ENCODE peak calls at places on chromosomes 3 and 15, in seven cellular contexts. One of them, this sample, is unnamed.

GRCh38 chr3:31185004-31185357 is 290.5 kb upstream of the GADL1 start:
- DNase-seq in stimulated activated CD4-positive, alpha-beta T cell treated with anti-CD3 and anti-CD28 coated beads, Interleukin-15, amount 100 ng/mL, for 1 hour: no peak
- DNase-seq in Ammon's horn: no peak
- DNase-seq in globus pallidus: no peak
- DNase-seq in HS-27A: no peak
- DNase-seq in pons: no peak
- DNase-seq in OCI-LY7: no peak
- DNase-seq in this sample: peak

GRCh38 chr3:115325539-115325938 is 178.5 kb upstream of the ZBTB20 start:
- DNase-seq in stimulated activated CD4-positive, alpha-beta T cell treated with anti-CD3 and anti-CD28 coated beads, Interleukin-15, amount 100 ng/mL, for 1 hour: no peak
- DNase-seq in Ammon's horn: no peak
- DNase-seq in globus pallidus: no peak
- DNase-seq in HS-27A: no peak
- DNase-seq in pons: no peak
- DNase-seq in OCI-LY7: peak
- DNase-seq in this sample: peak

GRCh38 chr3:42668793-42669217 is 15.3 kb downstream of the ZBTB47 start:
- DNase-seq in stimulated activated CD4-positive, alpha-beta T cell treated with anti-CD3 and anti-CD28 coated beads, Interleukin-15, amount 100 ng/mL, for 1 hour: no peak
- DNase-seq in Ammon's horn: no peak
- DNase-seq in globus pallidus: no peak
- DNase-seq in HS-27A: no peak
- DNase-seq in pons: no peak
- DNase-seq in OCI-LY7: no peak
- DNase-seq in this sample: peak

GRCh38 chr15:41666353-41666920 is 6.2 kb downstream of the MGA start:
- DNase-seq in stimulated activated CD4-positive, alpha-beta T cell treated with anti-CD3 and anti-CD28 coated beads, Interleukin-15, amount 100 ng/mL, for 1 hour: no peak
- DNase-seq in Ammon's horn: no peak
- DNase-seq in globus pallidus: no peak
- DNase-seq in HS-27A: no peak
- DNase-seq in pons: no peak
- DNase-seq in OCI-LY7: no peak
- DNase-seq in this sample: no peak

GRCh38 chr3:60967141-60967540 is 284.1 kb downstream of the FHIT start:
- DNase-seq in stimulated activated CD4-positive, alpha-beta T cell treated with anti-CD3 and anti-CD28 coated beads, Interleukin-15, amount 100 ng/mL, for 1 hour: no peak
- DNase-seq in Ammon's horn: no peak
- DNase-seq in globus pallidus: no peak
- DNase-seq in HS-27A: no peak
- DNase-seq in pons: no peak
- DNase-seq in OCI-LY7: no peak
- DNase-seq in this sample: no peak

GRCh38 chr15:43930079-43930478 is 103.3 kb downstream of the WDR76 start:
- DNase-seq in stimulated activated CD4-positive, alpha-beta T cell treated with anti-CD3 and anti-CD28 coated beads, Interleukin-15, amount 100 ng/mL, for 1 hour: no peak
- DNase-seq in Ammon's horn: no peak
- DNase-seq in globus pallidus: no peak
- DNase-seq in HS-27A: no peak
- DNase-seq in pons: no peak
- DNase-seq in OCI-LY7: no peak
- DNase-seq in this sample: peak

GRCh38 chr15:98518823-98519561 is 129.3 kb upstream of the IGF1R start:
- DNase-seq in stimulated activated CD4-positive, alpha-beta T cell treated with anti-CD3 and anti-CD28 coated beads, Interleukin-15, amount 100 ng/mL, for 1 hour: no peak
- DNase-seq in Ammon's horn: peak
- DNase-seq in globus pallidus: peak
- DNase-seq in HS-27A: peak
- DNase-seq in pons: peak
- DNase-seq in OCI-LY7: peak
- DNase-seq in this sample: peak

GRCh38 chr15:44792715-44793114 is 56.4 kb downstream of the TRIM69 start:
- DNase-seq in stimulated activated CD4-positive, alpha-beta T cell treated with anti-CD3 and anti-CD28 coated beads, Interleukin-15, amount 100 ng/mL, for 1 hour: no peak
- DNase-seq in Ammon's horn: no peak
- DNase-seq in globus pallidus: no peak
- DNase-seq in HS-27A: no peak
- DNase-seq in pons: no peak
- DNase-seq in OCI-LY7: no peak
- DNase-seq in this sample: no peak

GRCh38 chr3:194007598-194008337 is 128.2 kb upstream of the HES1 start:
- DNase-seq in stimulated activated CD4-positive, alpha-beta T cell treated with anti-CD3 and anti-CD28 coated beads, Interleukin-15, amount 100 ng/mL, for 1 hour: no peak
- DNase-seq in Ammon's horn: no peak
- DNase-seq in globus pallidus: no peak
- DNase-seq in HS-27A: no peak
- DNase-seq in pons: no peak
- DNase-seq in OCI-LY7: no peak
- DNase-seq in this sample: no peak

GRCh38 chr15:65198571-65198970 is 12.7 kb downstream of the CILP start:
- DNase-seq in stimulated activated CD4-positive, alpha-beta T cell treated with anti-CD3 and anti-CD28 coated beads, Interleukin-15, amount 100 ng/mL, for 1 hour: no peak
- DNase-seq in Ammon's horn: no peak
- DNase-seq in globus pallidus: no peak
- DNase-seq in HS-27A: no peak
- DNase-seq in pons: no peak
- DNase-seq in OCI-LY7: no peak
- DNase-seq in this sample: no peak

GRCh38 chr3:102225407-102226132 is 209.2 kb upstream of the ZPLD1 start:
- DNase-seq in stimulated activated CD4-positive, alpha-beta T cell treated with anti-CD3 and anti-CD28 coated beads, Interleukin-15, amount 100 ng/mL, for 1 hour: no peak
- DNase-seq in Ammon's horn: peak
- DNase-seq in globus pallidus: peak
- DNase-seq in HS-27A: peak
- DNase-seq in pons: peak
- DNase-seq in OCI-LY7: peak
- DNase-seq in this sample: peak

GRCh38 chr3:99286266-99286845 is 352.0 kb upstream of the COL8A1 start:
- DNase-seq in stimulated activated CD4-positive, alpha-beta T cell treated with anti-CD3 and anti-CD28 coated beads, Interleukin-15, amount 100 ng/mL, for 1 hour: no peak
- DNase-seq in Ammon's horn: no peak
- DNase-seq in globus pallidus: no peak
- DNase-seq in HS-27A: no peak
- DNase-seq in pons: no peak
- DNase-seq in OCI-LY7: no peak
- DNase-seq in this sample: peak

GRCh38 chr3:131361464-131362421 is 19.8 kb upstream of the NUDT16 start:
- DNase-seq in stimulated activated CD4-positive, alpha-beta T cell treated with anti-CD3 and anti-CD28 coated beads, Interleukin-15, amount 100 ng/mL, for 1 hour: no peak
- DNase-seq in Ammon's horn: peak
- DNase-seq in globus pallidus: peak
- DNase-seq in HS-27A: no peak
- DNase-seq in pons: peak
- DNase-seq in OCI-LY7: no peak
- DNase-seq in this sample: no peak

GRCh38 chr3:132032959-132033358 is 1.9 kb downstream of the CPNE4 start:
- DNase-seq in stimulated activated CD4-positive, alpha-beta T cell treated with anti-CD3 and anti-CD28 coated beads, Interleukin-15, amount 100 ng/mL, for 1 hour: no peak
- DNase-seq in Ammon's horn: no peak
- DNase-seq in globus pallidus: no peak
- DNase-seq in HS-27A: no peak
- DNase-seq in pons: no peak
- DNase-seq in OCI-LY7: no peak
- DNase-seq in this sample: no peak

GRCh38 chr3:171616798-171617197 is 156.6 kb upstream of the TNIK start:
- DNase-seq in stimulated activated CD4-positive, alpha-beta T cell treated with anti-CD3 and anti-CD28 coated beads, Interleukin-15, amount 100 ng/mL, for 1 hour: no peak
- DNase-seq in Ammon's horn: no peak
- DNase-seq in globus pallidus: no peak
- DNase-seq in HS-27A: no peak
- DNase-seq in pons: no peak
- DNase-seq in OCI-LY7: no peak
- DNase-seq in this sample: no peak

GRCh38 chr3:24624938-24625681 is 130.5 kb upstream of the THRB start:
- DNase-seq in stimulated activated CD4-positive, alpha-beta T cell treated with anti-CD3 and anti-CD28 coated beads, Interleukin-15, amount 100 ng/mL, for 1 hour: no peak
- DNase-seq in Ammon's horn: no peak
- DNase-seq in globus pallidus: no peak
- DNase-seq in HS-27A: no peak
- DNase-seq in pons: no peak
- DNase-seq in OCI-LY7: no peak
- DNase-seq in this sample: no peak

GRCh38 chr3:160485931-160486330 is 36.3 kb upstream of the TRIM59 start:
- DNase-seq in stimulated activated CD4-positive, alpha-beta T cell treated with anti-CD3 and anti-CD28 coated beads, Interleukin-15, amount 100 ng/mL, for 1 hour: no peak
- DNase-seq in Ammon's horn: no peak
- DNase-seq in globus pallidus: no peak
- DNase-seq in HS-27A: no peak
- DNase-seq in pons: peak
- DNase-seq in OCI-LY7: no peak
- DNase-seq in this sample: no peak

GRCh38 chr15:73716417-73716816 is 32.2 kb downstream of the CD276 start:
- DNase-seq in stimulated activated CD4-positive, alpha-beta T cell treated with anti-CD3 and anti-CD28 coated beads, Interleukin-15, amount 100 ng/mL, for 1 hour: no peak
- DNase-seq in Ammon's horn: no peak
- DNase-seq in globus pallidus: no peak
- DNase-seq in HS-27A: no peak
- DNase-seq in pons: no peak
- DNase-seq in OCI-LY7: no peak
- DNase-seq in this sample: no peak

GRCh38 chr3:184562875-184563568 is 1.4 kb downstream of the EPHB3 start:
- DNase-seq in stimulated activated CD4-positive, alpha-beta T cell treated with anti-CD3 and anti-CD28 coated beads, Interleukin-15, amount 100 ng/mL, for 1 hour: no peak
- DNase-seq in Ammon's horn: peak
- DNase-seq in globus pallidus: peak
- DNase-seq in HS-27A: no peak
- DNase-seq in pons: no peak
- DNase-seq in OCI-LY7: no peak
- DNase-seq in this sample: no peak

GRCh38 chr3:105629725-105630124 is 239.1 kb downstream of the CBLB start:
- DNase-seq in stimulated activated CD4-positive, alpha-beta T cell treated with anti-CD3 and anti-CD28 coated beads, Interleukin-15, amount 100 ng/mL, for 1 hour: no peak
- DNase-seq in Ammon's horn: no peak
- DNase-seq in globus pallidus: no peak
- DNase-seq in HS-27A: no peak
- DNase-seq in pons: no peak
- DNase-seq in OCI-LY7: no peak
- DNase-seq in this sample: no peak

GRCh38 chr3:20668411-20668810 is 482.4 kb upstream of the SGO1 start:
- DNase-seq in stimulated activated CD4-positive, alpha-beta T cell treated with anti-CD3 and anti-CD28 coated beads, Interleukin-15, amount 100 ng/mL, for 1 hour: no peak
- DNase-seq in Ammon's horn: peak
- DNase-seq in globus pallidus: peak
- DNase-seq in HS-27A: no peak
- DNase-seq in pons: peak
- DNase-seq in OCI-LY7: peak
- DNase-seq in this sample: peak

GRCh38 chr15:97955040-97955439 is 5.5 kb upstream of the ARRDC4 start:
- DNase-seq in stimulated activated CD4-positive, alpha-beta T cell treated with anti-CD3 and anti-CD28 coated beads, Interleukin-15, amount 100 ng/mL, for 1 hour: no peak
- DNase-seq in Ammon's horn: no peak
- DNase-seq in globus pallidus: no peak
- DNase-seq in HS-27A: no peak
- DNase-seq in pons: no peak
- DNase-seq in OCI-LY7: no peak
- DNase-seq in this sample: no peak

GRCh38 chr3:82133070-82133606 is 371.7 kb upstream of the GBE1 start:
- DNase-seq in stimulated activated CD4-positive, alpha-beta T cell treated with anti-CD3 and anti-CD28 coated beads, Interleukin-15, amount 100 ng/mL, for 1 hour: no peak
- DNase-seq in Ammon's horn: peak
- DNase-seq in globus pallidus: peak
- DNase-seq in HS-27A: peak
- DNase-seq in pons: peak
- DNase-seq in OCI-LY7: peak
- DNase-seq in this sample: peak

GRCh38 chr3:190696777-190697501 is 165.6 kb downstream of the GMNC start:
- DNase-seq in stimulated activated CD4-positive, alpha-beta T cell treated with anti-CD3 and anti-CD28 coated beads, Interleukin-15, amount 100 ng/mL, for 1 hour: no peak
- DNase-seq in Ammon's horn: peak
- DNase-seq in globus pallidus: peak
- DNase-seq in HS-27A: no peak
- DNase-seq in pons: peak
- DNase-seq in OCI-LY7: peak
- DNase-seq in this sample: peak

GRCh38 chr3:180181387-180181786 is 144.7 kb upstream of the PEX5L start:
- DNase-seq in stimulated activated CD4-positive, alpha-beta T cell treated with anti-CD3 and anti-CD28 coated beads, Interleukin-15, amount 100 ng/mL, for 1 hour: no peak
- DNase-seq in Ammon's horn: no peak
- DNase-seq in globus pallidus: no peak
- DNase-seq in HS-27A: no peak
- DNase-seq in pons: no peak
- DNase-seq in OCI-LY7: no peak
- DNase-seq in this sample: no peak

GRCh38 chr3:154758109-154758868 is 321.8 kb upstream of the MME start:
- DNase-seq in stimulated activated CD4-positive, alpha-beta T cell treated with anti-CD3 and anti-CD28 coated beads, Interleukin-15, amount 100 ng/mL, for 1 hour: no peak
- DNase-seq in Ammon's horn: no peak
- DNase-seq in globus pallidus: peak
- DNase-seq in HS-27A: no peak
- DNase-seq in pons: peak
- DNase-seq in OCI-LY7: peak
- DNase-seq in this sample: peak

GRCh38 chr15:66251065-66251789 is 2.3 kb downstream of the MEGF11 start:
- DNase-seq in stimulated activated CD4-positive, alpha-beta T cell treated with anti-CD3 and anti-CD28 coated beads, Interleukin-15, amount 100 ng/mL, for 1 hour: no peak
- DNase-seq in Ammon's horn: no peak
- DNase-seq in globus pallidus: no peak
- DNase-seq in HS-27A: no peak
- DNase-seq in pons: no peak
- DNase-seq in OCI-LY7: no peak
- DNase-seq in this sample: no peak

GRCh38 chr15:85443593-85444328 is 63.4 kb downstream of the AKAP13 start:
- DNase-seq in stimulated activated CD4-positive, alpha-beta T cell treated with anti-CD3 and anti-CD28 coated beads, Interleukin-15, amount 100 ng/mL, for 1 hour: no peak
- DNase-seq in Ammon's horn: no peak
- DNase-seq in globus pallidus: no peak
- DNase-seq in HS-27A: peak
- DNase-seq in pons: no peak
- DNase-seq in OCI-LY7: peak
- DNase-seq in this sample: peak

GRCh38 chr3:128133273-128133883 is 9.8 kb upstream of the RUVBL1 start:
- DNase-seq in stimulated activated CD4-positive, alpha-beta T cell treated with anti-CD3 and anti-CD28 coated beads, Interleukin-15, amount 100 ng/mL, for 1 hour: peak
- DNase-seq in Ammon's horn: no peak
- DNase-seq in globus pallidus: peak
- DNase-seq in HS-27A: no peak
- DNase-seq in pons: peak
- DNase-seq in OCI-LY7: peak
- DNase-seq in this sample: peak

GRCh38 chr3:111850481-111850880 is 8.6 kb upstream of the PHLDB2 start:
- DNase-seq in stimulated activated CD4-positive, alpha-beta T cell treated with anti-CD3 and anti-CD28 coated beads, Interleukin-15, amount 100 ng/mL, for 1 hour: no peak
- DNase-seq in Ammon's horn: no peak
- DNase-seq in globus pallidus: no peak
- DNase-seq in HS-27A: no peak
- DNase-seq in pons: no peak
- DNase-seq in OCI-LY7: no peak
- DNase-seq in this sample: peak

GRCh38 chr3:196096382-196096953 is 14.6 kb upstream of the TFRC start:
- DNase-seq in stimulated activated CD4-positive, alpha-beta T cell treated with anti-CD3 and anti-CD28 coated beads, Interleukin-15, amount 100 ng/mL, for 1 hour: no peak
- DNase-seq in Ammon's horn: peak
- DNase-seq in globus pallidus: peak
- DNase-seq in HS-27A: no peak
- DNase-seq in pons: peak
- DNase-seq in OCI-LY7: peak
- DNase-seq in this sample: peak

GRCh38 chr3:196559826-196560225 is 8.5 kb downstream of the WDR53 start:
- DNase-seq in stimulated activated CD4-positive, alpha-beta T cell treated with anti-CD3 and anti-CD28 coated beads, Interleukin-15, amount 100 ng/mL, for 1 hour: no peak
- DNase-seq in Ammon's horn: no peak
- DNase-seq in globus pallidus: no peak
- DNase-seq in HS-27A: no peak
- DNase-seq in pons: no peak
- DNase-seq in OCI-LY7: no peak
- DNase-seq in this sample: no peak

GRCh38 chr3:125055913-125056705 is at the start of gene HEG1:
- DNase-seq in stimulated activated CD4-positive, alpha-beta T cell treated with anti-CD3 and anti-CD28 coated beads, Interleukin-15, amount 100 ng/mL, for 1 hour: peak
- DNase-seq in Ammon's horn: peak
- DNase-seq in globus pallidus: peak
- DNase-seq in HS-27A: no peak
- DNase-seq in pons: peak
- DNase-seq in OCI-LY7: peak
- DNase-seq in this sample: peak

GRCh38 chr15:85073556-85074194 is 92.0 kb downstream of the PDE8A start:
- DNase-seq in stimulated activated CD4-positive, alpha-beta T cell treated with anti-CD3 and anti-CD28 coated beads, Interleukin-15, amount 100 ng/mL, for 1 hour: no peak
- DNase-seq in Ammon's horn: no peak
- DNase-seq in globus pallidus: no peak
- DNase-seq in HS-27A: no peak
- DNase-seq in pons: no peak
- DNase-seq in OCI-LY7: no peak
- DNase-seq in this sample: peak

GRCh38 chr15:62050118-62050517 is 10.1 kb downstream of the VPS13C start:
- DNase-seq in stimulated activated CD4-positive, alpha-beta T cell treated with anti-CD3 and anti-CD28 coated beads, Interleukin-15, amount 100 ng/mL, for 1 hour: no peak
- DNase-seq in Ammon's horn: no peak
- DNase-seq in globus pallidus: no peak
- DNase-seq in HS-27A: no peak
- DNase-seq in pons: no peak
- DNase-seq in OCI-LY7: no peak
- DNase-seq in this sample: no peak

GRCh38 chr15:57296473-57297162 is 79.7 kb upstream of the CGNL1 start:
- DNase-seq in stimulated activated CD4-positive, alpha-beta T cell treated with anti-CD3 and anti-CD28 coated beads, Interleukin-15, amount 100 ng/mL, for 1 hour: no peak
- DNase-seq in Ammon's horn: no peak
- DNase-seq in globus pallidus: no peak
- DNase-seq in HS-27A: no peak
- DNase-seq in pons: no peak
- DNase-seq in OCI-LY7: no peak
- DNase-seq in this sample: no peak

This sample was measured in LHCN-M2.